ENCODE peak calls at places on chromosomes 5 and 9, in five cellular contexts. P is HepG2, A is HCT116, E is GM12878, N is K562. Z is an unnamed sample. For H4K20me1, the result is how much of the 10 kb centered on the place peaks cover.

GRCh38 chr5:134458676-134459403 is 47.2 kb upstream of the CDKN2AIPNL start:
- DNase-seq in A (no peak), E (no peak), P (no peak), N (no peak), Z (no peak)

GRCh38 chr5:125412561-125413535 is 666.4 kb upstream of the ZNF608 start:
- DNase-seq in N (no peak), P (peak), A (no peak), E (no peak), Z (peak)

GRCh38 chr5:172593306-172593705 is 47.8 kb upstream of the NEURL1B start:
- DNase-seq in A (no peak), E (no peak), N (no peak), P (no peak), Z (no peak)

GRCh38 chr5:169607882-169608281 is 24.3 kb downstream of the SPDL1 start:
- DNase-seq in P (no peak), E (no peak), N (no peak), A (no peak), Z (no peak)

GRCh38 chr9:134645607-134646365 is 4.2 kb downstream of the COL5A1 start:
- DNase-seq in N (no peak), P (no peak), E (no peak), A (no peak), Z (no peak)

GRCh38 chr5:10518352-10518751 is 45.5 kb upstream of the ANKRD33B start:
- DNase-seq in P (no peak), A (no peak), E (no peak), N (no peak), Z (no peak)

GRCh38 chr9:86303316-86303975 is 21.1 kb upstream of the ISCA1 start:
- DNase-seq in P (no peak), E (no peak), A (no peak), N (peak), Z (no peak)

GRCh38 chr9:136546697-136547481 is 1.0 kb upstream of the NOTCH1 start:
- DNase-seq in E (no peak), P (no peak), N (no peak), A (no peak), Z (no peak)

GRCh38 chr9:642014-642413 is 199.5 kb upstream of the DMRT1 start:
- DNase-seq in P (no peak), N (no peak), E (no peak), A (no peak), Z (no peak)

GRCh38 chr9:122322553-122322952 is 48.3 kb upstream of the PTGS1 start:
- DNase-seq in N (no peak), P (no peak), E (no peak), A (no peak), Z (no peak)

GRCh38 chr5:100043475-100043874 is 491.7 kb upstream of the FAM174A start:
- DNase-seq in P (no peak), A (no peak), E (no peak), N (no peak), Z (no peak)

GRCh38 chr9:79127661-79128060 is 444.1 kb upstream of the TLE4 start:
- DNase-seq in N (no peak), A (no peak), E (no peak), P (no peak), Z (no peak)

GRCh38 chr9:108688051-108688450 is 167.7 kb downstream of the ACTL7B start:
- DNase-seq in N (no peak), E (no peak), P (no peak), A (no peak), Z (no peak)

GRCh38 chr5:178108966-178109365 is 4.4 kb upstream of the N4BP3 start:
- DNase-seq in E (no peak), A (no peak), P (no peak), N (no peak), Z (no peak)

GRCh38 chr5:158456241-158456640 is 597.3 kb upstream of the CLINT1 start:
- DNase-seq in E (no peak), N (no peak), P (no peak), A (no peak), Z (no peak)

GRCh38 chr5:147408980-147409379 is 100.9 kb downstream of the DPYSL3 start:
- DNase-seq in P (no peak), E (no peak), A (no peak), N (no peak), Z (no peak)

GRCh38 chr9:12968093-12968492 is 193.3 kb downstream of the LURAP1L start:
- DNase-seq in P (no peak), N (peak), A (no peak), E (no peak), Z (no peak)

GRCh38 chr5:125719681-125720676 is 703.2 kb upstream of the GRAMD2B start:
- DNase-seq in E (no peak), P (peak), N (no peak), A (no peak), Z (no peak)

GRCh38 chr9:81344366-81344765 is 345.0 kb downstream of the TLE1 start:
- DNase-seq in A (no peak), N (no peak), E (no peak), P (no peak), Z (no peak)

GRCh38 chr9:121640076-121640475 is 11.4 kb upstream of the DAB2IP start:
- DNase-seq in N (peak), P (peak), E (no peak), A (no peak), Z (no peak)

GRCh38 chr5:175052351-175052750 is 328.0 kb downstream of the MSX2 start:
- DNase-seq in A (no peak), P (no peak), E (no peak), N (no peak), Z (no peak)

GRCh38 chr5:67619235-67619634 is 422.6 kb upstream of the CD180 start:
- DNase-seq in P (no peak), E (no peak), A (no peak), N (no peak), Z (no peak)

GRCh38 chr9:93261735-93262523 is 78.0 kb downstream of the WNK2 start:
- DNase-seq in N (no peak), A (no peak), P (no peak), E (no peak), Z (no peak)

GRCh38 chr5:173707392-173707791 is 90.9 kb upstream of the BOD1 start:
- DNase-seq in E (no peak), N (no peak), A (no peak), P (no peak), Z (no peak)

GRCh38 chr5:1917830-1918487 is 35.2 kb upstream of the IRX4 start:
- DNase-seq in P (no peak), A (no peak), E (no peak), N (no peak), Z (no peak)

GRCh38 chr9:132579427-132579798 is 3.0 kb upstream of the BARHL1 start:
- DNase-seq in E (no peak), A (no peak), N (no peak), P (no peak), Z (no peak)

GRCh38 chr5:161412792-161413191 is 133.7 kb downstream of the GABRB2 start:
- DNase-seq in A (no peak), E (no peak), P (no peak), N (no peak), Z (no peak)

GRCh38 chr9:137671196-137671538 is 52.4 kb downstream of the EHMT1 start:
- DNase-seq in A (no peak), E (no peak), P (no peak), N (no peak), Z (no peak)

GRCh38 chr5:34497031-34497808 is 158.9 kb upstream of the RAI14 start:
- DNase-seq in A (no peak), N (peak), E (no peak), P (no peak), Z (no peak)

GRCh38 chr5:173963867-173964429 is 25.0 kb upstream of the C5orf47 start:
- DNase-seq in E (no peak), P (no peak), A (no peak), N (no peak), Z (no peak)

GRCh38 chr5:40385544-40385943 is 294.2 kb upstream of the PTGER4 start:
- DNase-seq in E (no peak), N (no peak), A (peak), P (no peak), Z (no peak)

GRCh38 chr9:33860200-33860871 is 43.4 kb downstream of the UBE2R2 start:
- DNase-seq in P (no peak), E (no peak), N (no peak), A (no peak), Z (no peak)

GRCh38 chr5:62496876-62497275 is 81.7 kb upstream of the LRRC70 start:
- DNase-seq in P (no peak), E (no peak), A (no peak), N (no peak), Z (no peak)

GRCh38 chr9:134589748-134590147 is 51.9 kb upstream of the COL5A1 start:
- DNase-seq in E (no peak), P (no peak), N (no peak), A (no peak), Z (no peak)

GRCh38 chr9:116809656-116810055 is 122.6 kb downstream of the TRIM32 start:
- DNase-seq in N (no peak), A (no peak), P (no peak), E (no peak), Z (no peak)

GRCh38 chr9:116800885-116801284 is 113.8 kb downstream of the TRIM32 start:
- DNase-seq in E (no peak), P (no peak), A (no peak), N (no peak), Z (no peak)

GRCh38 chr9:116806075-116806474 is 119.0 kb downstream of the TRIM32 start:
- DNase-seq in P (no peak), E (no peak), A (no peak), N (peak), Z (no peak)
- TF ChIP-seq ZNF274 in P (no peak), E (no peak), A (no peak), N (no peak), Z (no peak)

GRCh38 chr5:36875051-36875788 is 1.3 kb upstream of the NIPBL start:
- DNase-seq in N (peak), E (no peak), P (peak), A (no peak), Z (no peak)
- H4K20me1 ChIP-seq in N (under half), E (under half), P (under half), A (under half), Z (under half)

DNA sequence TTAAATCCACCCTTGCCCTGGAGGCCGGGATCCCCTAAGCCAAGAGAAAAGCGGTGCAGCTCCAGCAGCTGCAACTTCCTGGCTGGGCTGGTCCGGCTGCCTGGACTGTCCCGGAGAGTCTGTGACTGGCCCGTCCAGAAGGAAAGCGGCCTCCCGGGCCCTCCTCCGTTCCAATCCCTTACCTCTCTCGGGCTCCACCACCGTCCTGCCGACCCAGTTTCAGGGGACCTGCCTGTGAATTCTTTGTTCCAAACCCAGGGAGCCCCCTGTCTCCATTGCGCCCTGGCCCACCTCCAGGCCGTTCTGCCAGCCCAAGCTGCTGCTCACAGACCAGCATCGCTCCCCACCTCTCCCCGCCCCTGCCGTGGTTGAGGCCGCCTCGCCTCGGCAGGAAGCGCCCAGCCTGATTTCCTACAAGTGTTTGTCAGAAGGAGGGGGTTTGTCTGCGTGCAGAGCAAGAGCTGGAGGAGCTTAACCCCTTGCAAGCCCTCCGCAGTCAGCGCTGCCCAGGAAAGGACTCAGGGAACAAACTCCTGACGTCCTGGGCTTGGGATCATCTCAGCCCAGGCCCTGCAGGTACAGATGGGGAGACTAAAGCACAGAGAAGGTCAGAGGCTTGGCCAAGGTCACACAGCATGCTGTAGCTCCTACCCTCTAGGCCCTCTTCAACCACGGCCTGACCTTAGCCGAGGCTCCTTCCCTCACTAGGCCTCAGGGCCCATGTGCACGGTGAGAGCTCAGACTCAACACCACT is at the start of gene AKNA:
- DNase-seq in N (no peak), A (no peak), P (no peak), E (no peak), Z (peak)
- TF ChIP-seq ZNF274 in N (no peak), A (no peak), P (no peak), E (no peak), Z (no peak)

GRCh38 chr5:138544171-138545134 is 1.4 kb upstream of the ETF1 start:
- DNase-seq in E (no peak), P (no peak), A (no peak), N (peak), Z (no peak)

GRCh38 chr5:138541511-138541910 is 1.5 kb downstream of the ETF1 start:
- DNase-seq in P (no peak), A (no peak), N (no peak), E (no peak), Z (no peak)

GRCh38 chr5:138542956-138543729 is at the start of gene ETF1:
- DNase-seq in E (peak), P (peak), A (peak), N (peak), Z (peak)

GRCh38 chr5:138542120-138542955 is 698 bp downstream of the ETF1 start:
- DNase-seq in E (no peak), A (no peak), P (no peak), N (no peak), Z (no peak)

DNA sequence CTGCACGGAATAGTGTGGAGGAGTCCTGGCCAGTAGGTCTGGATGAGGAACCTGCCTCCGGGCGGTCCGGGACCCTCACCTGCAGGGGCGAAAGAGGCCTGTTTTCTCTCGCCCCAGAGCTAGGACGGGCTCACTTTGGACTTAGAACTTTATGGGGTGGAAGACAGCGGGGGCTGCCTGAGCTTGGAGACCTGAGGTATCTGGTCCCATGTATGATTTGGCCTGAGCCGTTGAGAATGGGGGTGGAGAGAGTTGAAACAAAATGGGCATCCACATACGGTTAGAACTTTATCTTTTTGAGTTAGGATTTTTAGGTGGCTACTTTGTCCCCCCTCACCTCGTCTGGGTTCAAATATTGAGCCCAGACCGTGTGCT is 681 bp upstream of the ETF1 start:
- DNase-seq in P (no peak), A (no peak), N (no peak), E (no peak), Z (no peak)
- H4K20me1 ChIP-seq in P (under half), A (under half), N (under half), E (under half), Z (under half)

DNA sequence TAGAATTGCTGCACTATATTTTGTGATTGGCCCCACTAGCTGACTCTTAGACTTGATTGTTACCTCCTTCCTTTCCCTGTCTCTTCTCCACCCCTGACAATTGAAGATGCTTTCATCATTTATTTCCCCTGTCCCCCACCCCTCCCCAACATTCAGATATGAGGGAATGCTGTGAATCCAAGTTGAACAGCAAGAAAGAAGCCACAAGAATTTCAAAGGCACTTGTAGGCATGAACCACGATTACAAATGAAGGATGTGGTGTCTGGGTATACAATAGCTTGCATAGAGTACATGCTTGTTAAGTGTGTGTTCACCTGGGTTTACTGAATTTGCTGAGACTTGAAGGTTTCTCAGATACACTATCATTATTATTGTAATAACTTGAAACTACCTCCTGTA is 78.3 kb upstream of the TRIO start:
- DNase-seq in N (no peak), E (no peak), A (no peak), P (no peak), Z (no peak)
- TF ChIP-seq ZNF274 in N (no peak), E (no peak), A (no peak), P (no peak), Z (no peak)

Z was measured in H1.